ENCODE peak calls at places on chromosome 11, in four cellular contexts. X, Y, U and Z are unnamed samples.

GRCh38 chr11:77209663-77210062 is 81.6 kb downstream of the MYO7A start:
- DNase-seq in X (no peak), Y (no peak), U (no peak), Z (no peak)

GRCh38 chr11:84261707-84262106 is 975.5 kb upstream of the CCDC90B start:
- DNase-seq in X (no peak), Y (no peak), U (peak), Z (peak)

GRCh38 chr11:125365196-125365931 is 130.7 kb downstream of the FEZ1 start:
- DNase-seq in X (no peak), Y (no peak), U (peak), Z (no peak)

GRCh38 chr11:108193725-108194124 is 28.7 kb downstream of the NPAT start:
- DNase-seq in X (no peak), Y (no peak), U (no peak), Z (no peak)

GRCh38 chr11:93537767-93538261 is 5.4 kb downstream of the SMCO4 start:
- DNase-seq in X (peak), Y (no peak), U (no peak), Z (peak)

GRCh38 chr11:46273511-46274205 is 3.8 kb upstream of the CREB3L1 start:
- DNase-seq in X (no peak), Y (peak), U (no peak), Z (no peak)

GRCh38 chr11:33214187-33214586 is 43.0 kb upstream of the HIPK3 start:
- DNase-seq in X (no peak), Y (no peak), U (no peak), Z (no peak)

GRCh38 chr11:10809373-10810199 is 860 bp upstream of the EIF4G2 start:
- DNase-seq in X (peak), Y (peak), U (peak), Z (peak)

GRCh38 chr11:727859-728748 is 19.2 kb upstream of the TALDO1 start:
- DNase-seq in X (peak), Y (peak), U (peak), Z (peak)

GRCh38 chr11:122199661-122200060 is 83.6 kb upstream of the BLID start:
- DNase-seq in X (no peak), Y (no peak), U (no peak), Z (no peak)

GRCh38 chr11:8584096-8584495 is 9.9 kb downstream of the STK33 start:
- DNase-seq in X (no peak), Y (peak), U (no peak), Z (no peak)

GRCh38 chr11:63490551-63491239 is at the start of gene PLAAT5:
- DNase-seq in X (no peak), Y (peak), U (no peak), Z (no peak)

GRCh38 chr11:70587095-70587389 is 188.7 kb downstream of the CTTN start:
- DNase-seq in X (no peak), Y (no peak), U (no peak), Z (peak)

GRCh38 chr11:68118753-68119448 is 2.3 kb downstream of the CHKA start:
- DNase-seq in X (no peak), Y (peak), U (peak), Z (peak)

GRCh38 chr11:36280531-36280930 is 8.7 kb downstream of the COMMD9 start:
- DNase-seq in X (peak), Y (no peak), U (no peak), Z (no peak)

GRCh38 chr11:124198852-124199389 is 15.8 kb downstream of the OR10D3 start:
- DNase-seq in X (no peak), Y (no peak), U (no peak), Z (no peak)

GRCh38 chr11:101797335-101797734 is 117.5 kb upstream of the CEP126 start:
- DNase-seq in X (no peak), Y (peak), U (no peak), Z (no peak)

GRCh38 chr11:1755344-1756023 is 5.1 kb upstream of the IFITM10 start:
- DNase-seq in X (no peak), Y (no peak), U (no peak), Z (no peak)

GRCh38 chr11:68385128-68385527 is 72.7 kb downstream of the LRP5 start:
- DNase-seq in X (no peak), Y (no peak), U (no peak), Z (no peak)

GRCh38 chr11:69968407-69969347 is 109.4 kb upstream of the ANO1 start:
- DNase-seq in X (no peak), Y (no peak), U (no peak), Z (no peak)

DNA sequence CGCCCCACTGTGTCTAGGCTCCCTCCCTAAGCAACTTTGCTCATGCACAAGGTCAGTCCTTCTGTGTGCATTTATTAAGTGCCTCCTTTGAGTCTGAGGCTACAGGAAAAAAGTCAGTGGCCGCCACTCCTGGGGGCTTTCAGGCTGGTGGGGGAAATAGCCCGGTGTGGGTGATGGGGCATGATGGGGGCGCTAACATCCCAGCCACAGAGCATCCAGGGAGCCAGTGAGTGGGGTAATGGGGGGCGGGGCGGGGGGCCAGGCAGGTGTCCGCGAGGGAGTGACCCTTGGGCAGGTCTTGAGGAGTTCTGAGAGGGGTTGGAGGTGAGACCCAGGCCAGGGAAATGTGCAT is 10.0 kb upstream of the EHD1 start:
- DNase-seq in X (no peak), Y (no peak), U (no peak), Z (no peak)
- H3K4me3 ChIP-seq in X (no peak), Y (no peak), U (no peak), Z (no peak)

GRCh38 chr11:110125632-110126031 is 32.4 kb downstream of the ZC3H12C start:
- DNase-seq in X (peak), Y (peak), U (no peak), Z (peak)

GRCh38 chr11:110130642-110131238 is 37.5 kb downstream of the ZC3H12C start:
- DNase-seq in X (peak), Y (no peak), U (peak), Z (no peak)

GRCh38 chr11:110131386-110132123 is 38.4 kb downstream of the ZC3H12C start:
- DNase-seq in X (peak), Y (no peak), U (peak), Z (no peak)

GRCh38 chr11:110126936-110127335 is 33.7 kb downstream of the ZC3H12C start:
- DNase-seq in X (no peak), Y (no peak), U (no peak), Z (peak)

DNA sequence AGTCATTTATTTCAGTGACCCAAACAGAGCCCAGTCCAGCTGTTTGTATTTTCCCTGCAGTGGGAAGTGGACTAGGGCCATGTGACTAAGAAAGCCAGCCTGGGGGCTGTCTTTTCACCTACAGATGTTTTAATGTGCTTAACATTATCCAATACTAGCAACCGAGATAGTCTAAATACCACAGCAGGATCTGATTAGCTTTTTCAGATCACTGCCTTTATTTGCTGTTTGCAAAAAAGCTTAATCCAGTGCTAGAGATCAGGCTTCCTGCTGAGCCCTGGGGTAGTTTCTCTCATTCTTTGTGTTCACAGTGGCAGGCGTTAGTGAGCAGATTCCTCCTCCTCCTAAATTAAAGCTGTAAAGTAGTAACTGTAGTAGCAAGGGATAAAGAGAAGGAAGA is 35.0 kb downstream of the ZC3H12C start:
- DNase-seq in X (no peak), Y (peak), U (peak), Z (peak)
- H3K4me3 ChIP-seq in X (no peak), Y (no peak), U (peak), Z (no peak)

GRCh38 chr11:111549869-111550203 is 9.3 kb downstream of the LAYN start:
- DNase-seq in X (no peak), Y (no peak), U (no peak), Z (no peak)
- H3K4me3 ChIP-seq in X (no peak), Y (no peak), U (no peak), Z (no peak)

GRCh38 chr11:129985823-129986222 is 16.8 kb downstream of the PRDM10 start:
- DNase-seq in X (no peak), Y (no peak), U (no peak), Z (no peak)
- H3K4me3 ChIP-seq in X (no peak), Y (no peak), U (no peak), Z (no peak)

DNA sequence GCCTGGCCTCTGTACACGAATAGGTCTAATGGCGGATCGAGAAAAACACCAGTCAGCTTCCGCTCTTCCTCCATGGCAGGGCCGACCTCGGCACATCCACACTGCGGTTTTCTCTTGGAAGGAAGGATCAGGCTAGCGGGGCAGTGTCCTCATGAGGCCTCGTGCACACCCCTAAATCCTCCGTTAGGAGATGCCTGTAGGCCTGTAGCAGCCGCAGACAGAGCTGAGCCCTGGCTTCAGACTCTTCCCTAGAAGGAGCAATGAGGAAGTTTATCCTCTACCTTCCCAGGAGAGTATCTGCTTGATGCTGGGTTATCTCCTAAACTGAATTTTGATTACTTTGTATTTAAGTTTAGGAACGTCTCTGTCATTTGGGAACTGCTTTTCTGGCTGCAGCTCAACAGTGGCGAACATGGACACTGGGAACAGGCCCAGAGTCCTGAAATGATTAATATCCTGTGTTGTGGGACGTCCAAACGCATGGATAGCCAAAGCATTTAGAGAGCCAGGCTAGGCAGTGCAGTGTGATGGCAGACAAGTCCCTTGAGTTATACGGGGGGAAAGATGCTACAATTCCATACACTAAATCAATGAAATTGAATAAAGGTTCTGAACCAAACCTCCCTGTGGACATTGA is 16.5 kb upstream of the BMAL1 start:
- DNase-seq in X (peak), Y (no peak), U (no peak), Z (no peak)
- H3K4me3 ChIP-seq in X (no peak), Y (peak), U (no peak), Z (peak)

GRCh38 chr11:129237880-129238638 is 45.9 kb upstream of the ARHGAP32 start:
- DNase-seq in X (no peak), Y (no peak), U (no peak), Z (no peak)
- H3K4me3 ChIP-seq in X (no peak), Y (no peak), U (no peak), Z (no peak)